ENCODE peak calls at places on chromosomes 16 and 17, in seven cellular contexts. V is GM20000, H is HT-29, N is SK-N-SH, D is Caki2, T is mucosa of gallbladder, Y is HEK293T. O is an unnamed sample.

GRCh38 chr16:47712276-47713224 is 251.4 kb downstream of the PHKB start:
- DNase-seq in V (no peak), H (no peak), N (peak), D (no peak), T (no peak), Y (no peak), O (no peak)

GRCh38 chr16:21650517-21650916 is 1.9 kb downstream of the IGSF6 start:
- DNase-seq in V (no peak), H (no peak), N (no peak), D (no peak), T (no peak), Y (no peak), O (no peak)

GRCh38 chr17:13212861-13213260 is 195.0 kb upstream of the ELAC2 start:
- DNase-seq in V (no peak), H (no peak), N (no peak), D (no peak), T (no peak), Y (no peak), O (no peak)

GRCh38 chr17:11608396-11608795 is 10.1 kb downstream of the DNAH9 start:
- DNase-seq in V (no peak), H (peak), N (peak), D (no peak), T (peak), Y (no peak), O (no peak)

GRCh38 chr17:63653018-63653417 is 30.8 kb downstream of the MAP3K3 start:
- DNase-seq in V (no peak), H (no peak), N (no peak), D (no peak), T (no peak), Y (no peak), O (no peak)

GRCh38 chr17:77391668-77392375 is 251.1 kb downstream of the SEC14L1 start:
- DNase-seq in V (no peak), H (no peak), N (no peak), D (peak), T (peak), Y (no peak), O (no peak)

GRCh38 chr17:63162406-63163157 is 196.5 kb downstream of the TANC2 start:
- DNase-seq in V (no peak), H (no peak), N (no peak), D (no peak), T (no peak), Y (no peak), O (no peak)

GRCh38 chr17:39096435-39097158 is 54.8 kb downstream of the PLXDC1 start:
- DNase-seq in V (peak), H (no peak), N (no peak), D (no peak), T (peak), Y (no peak), O (no peak)

GRCh38 chr16:8931864-8932263 is 31.8 kb downstream of the USP7 start:
- DNase-seq in V (no peak), H (peak), N (no peak), D (peak), T (peak), Y (peak), O (peak)

GRCh38 chr16:8646271-8646670 is 24.8 kb downstream of the METTL22 start:
- DNase-seq in V (no peak), H (no peak), N (no peak), D (no peak), T (no peak), Y (no peak), O (no peak)

GRCh38 chr16:28192811-28193529 is 18.8 kb downstream of the XPO6 start:
- DNase-seq in V (peak), H (no peak), N (no peak), D (no peak), T (peak), Y (no peak), O (no peak)

GRCh38 chr17:72365857-72366415 is 245.1 kb downstream of the SOX9 start:
- DNase-seq in V (no peak), H (no peak), N (no peak), D (no peak), T (no peak), Y (no peak), O (no peak)

GRCh38 chr17:73759324-73760185 is 115.3 kb upstream of the SDK2 start:
- DNase-seq in V (no peak), H (no peak), N (peak), D (no peak), T (no peak), Y (no peak), O (no peak)

GRCh38 chr16:30340621-30341020 is 14.5 kb downstream of the CD2BP2 start:
- DNase-seq in V (no peak), H (no peak), N (no peak), D (no peak), T (no peak), Y (no peak), O (no peak)

GRCh38 chr17:76546556-76547182 is 6.8 kb downstream of the PRCD start:
- DNase-seq in V (no peak), H (no peak), N (peak), D (no peak), T (no peak), Y (no peak), O (no peak)

GRCh38 chr16:24013733-24014645 is 178.2 kb downstream of the PRKCB start:
- DNase-seq in V (peak), H (no peak), N (no peak), D (no peak), T (no peak), Y (no peak), O (peak)

GRCh38 chr17:2776589-2777241 is 19.5 kb upstream of the RAP1GAP2 start:
- DNase-seq in V (no peak), H (no peak), N (peak), D (no peak), T (no peak), Y (peak), O (no peak)

GRCh38 chr16:57730771-57731730 is 4.5 kb upstream of the KATNB1 start:
- DNase-seq in V (no peak), H (no peak), N (no peak), D (no peak), T (no peak), Y (no peak), O (no peak)

GRCh38 chr17:43556292-43556691 is 10.2 kb upstream of the ETV4 start:
- DNase-seq in V (no peak), H (peak), N (no peak), D (peak), T (peak), Y (no peak), O (no peak)

GRCh38 chr16:72467157-72467759 is 295.3 kb upstream of the PMFBP1 start:
- DNase-seq in V (peak), H (peak), N (peak), D (peak), T (no peak), Y (peak), O (peak)